ENCODE peak calls at places on chromosomes 11 and 22, in six cellular contexts. X is mesendoderm, Q is IMR-90, B is neuronal stem cell, N is H9, V is H1. G is an unnamed sample. For H3K79me1, the result is how much of the 10 kb centered on the place peaks cover.

GRCh38 chr22:45888221-45889092 is 88.5 kb downstream of the WNT7B start:
- DNase-seq in X (no peak), Q (no peak), B (no peak), N (no peak), V (no peak), G (no peak)

GRCh38 chr11:122215244-122215992 is 99.4 kb upstream of the BLID start:
- DNase-seq in X (peak), Q (peak), B (peak), N (peak), V (peak), G (peak)

GRCh38 chr11:111975076-111975806 is 38.1 kb downstream of the DIXDC1 start:
- DNase-seq in X (no peak), Q (no peak), B (no peak), N (no peak), V (no peak), G (peak)

GRCh38 chr11:133355095-133355494 is 177.2 kb downstream of the OPCML start:
- DNase-seq in X (no peak), Q (no peak), B (no peak), N (no peak), V (no peak), G (no peak)

GRCh38 chr11:3880724-3881123 is 25.3 kb downstream of the STIM1 start:
- DNase-seq in X (no peak), Q (peak), B (no peak), N (no peak), V (no peak), G (peak)

GRCh38 chr22:16966251-16966650 is 41.8 kb downstream of the GAB4 start:
- DNase-seq in X (no peak), Q (no peak), B (no peak), N (no peak), V (no peak), G (no peak)

GRCh38 chr22:48441553-48441850 is 1386.2 kb downstream of the BRD1 start:
- DNase-seq in X (no peak), Q (no peak), B (no peak), N (no peak), V (no peak), G (no peak)

GRCh38 chr11:102664001-102664752 is 39.0 kb upstream of the MMP20 start:
- DNase-seq in X (peak), Q (no peak), B (no peak), N (peak), V (no peak), G (no peak)

GRCh38 chr11:44521148-44521547 is 44.3 kb upstream of the CD82 start:
- DNase-seq in X (no peak), Q (no peak), B (no peak), N (no peak), V (no peak), G (no peak)

GRCh38 chr11:6653055-6653454 is 2.6 kb downstream of the DCHS1 start:
- DNase-seq in X (no peak), Q (no peak), B (no peak), N (no peak), V (no peak), G (no peak)

GRCh38 chr11:6655790-6656580 is at the start of gene DCHS1:
- DNase-seq in X (peak), Q (no peak), B (no peak), N (no peak), V (no peak), G (peak)

GRCh38 chr11:6655020-6655789 is 404 bp downstream of the DCHS1 start:
- DNase-seq in X (no peak), Q (no peak), B (no peak), N (no peak), V (no peak), G (peak)

GRCh38 chr11:6653656-6654055 is 2.0 kb downstream of the DCHS1 start:
- DNase-seq in X (no peak), Q (no peak), B (no peak), N (no peak), V (no peak), G (no peak)

DNA sequence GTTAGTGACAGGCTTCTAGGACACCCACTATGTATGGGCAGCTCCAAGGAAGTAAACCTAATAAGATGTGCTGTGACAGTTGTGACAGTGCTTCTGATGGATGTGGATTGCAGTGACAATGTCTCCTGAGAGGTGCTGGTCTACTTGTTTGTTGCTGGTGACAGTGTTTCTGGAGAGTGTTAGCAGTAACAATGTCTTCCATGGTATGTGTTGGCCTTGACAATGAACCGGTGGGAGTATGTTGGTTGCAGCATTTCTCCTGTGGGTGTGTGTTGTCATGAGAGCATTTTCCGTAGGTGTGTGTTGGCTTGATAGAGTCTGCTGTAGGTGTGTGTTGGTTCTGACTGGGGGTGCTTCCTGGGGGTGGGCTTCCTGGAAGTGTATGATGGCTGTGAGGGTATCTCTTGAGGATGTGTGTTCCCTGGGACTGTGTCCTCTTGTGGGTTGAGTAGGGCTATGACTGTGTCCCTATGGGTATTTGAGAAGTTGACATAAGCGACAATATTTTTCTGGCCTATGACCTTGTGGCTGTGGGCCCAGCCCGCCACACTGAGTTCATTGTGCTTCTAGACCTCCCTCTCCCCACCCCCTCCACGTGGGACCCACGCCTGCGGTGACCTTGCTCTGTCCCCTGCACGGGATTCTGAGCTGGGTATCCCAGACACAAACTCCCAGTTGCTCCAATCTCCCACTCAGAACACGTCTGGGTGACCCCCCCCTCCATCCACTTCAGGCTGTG is 1.2 kb downstream of the DCHS1 start:
- DNase-seq in X (no peak), Q (no peak), B (no peak), N (no peak), V (no peak), G (no peak)
- H3K79me1 ChIP-seq in X (under half), Q (under half), B (under half), N (under half), V (under half), G (under half)

GRCh38 chr22:49951678-49951985 is 8.9 kb upstream of the PIM3 start:
- DNase-seq in X (no peak), Q (no peak), B (no peak), N (no peak), V (no peak), G (no peak)
- H3K79me1 ChIP-seq in X (under half), Q (under half), B (under half), N (under half), V (under half), G (under half)

GRCh38 chr22:24404561-24405275 is 22.7 kb upstream of the ADORA2A start:
- DNase-seq in X (no peak), Q (no peak), B (no peak), N (no peak), V (no peak), G (no peak)

GRCh38 chr22:24400726-24401596 is 26.4 kb upstream of the ADORA2A start:
- DNase-seq in X (no peak), Q (peak), B (no peak), N (no peak), V (no peak), G (peak)

GRCh38 chr22:24400037-24400725 is 27.2 kb upstream of the ADORA2A start:
- DNase-seq in X (no peak), Q (no peak), B (no peak), N (no peak), V (no peak), G (no peak)

GRCh38 chr22:24401824-24402434 is 25.5 kb upstream of the ADORA2A start:
- DNase-seq in X (no peak), Q (no peak), B (no peak), N (no peak), V (no peak), G (no peak)

DNA sequence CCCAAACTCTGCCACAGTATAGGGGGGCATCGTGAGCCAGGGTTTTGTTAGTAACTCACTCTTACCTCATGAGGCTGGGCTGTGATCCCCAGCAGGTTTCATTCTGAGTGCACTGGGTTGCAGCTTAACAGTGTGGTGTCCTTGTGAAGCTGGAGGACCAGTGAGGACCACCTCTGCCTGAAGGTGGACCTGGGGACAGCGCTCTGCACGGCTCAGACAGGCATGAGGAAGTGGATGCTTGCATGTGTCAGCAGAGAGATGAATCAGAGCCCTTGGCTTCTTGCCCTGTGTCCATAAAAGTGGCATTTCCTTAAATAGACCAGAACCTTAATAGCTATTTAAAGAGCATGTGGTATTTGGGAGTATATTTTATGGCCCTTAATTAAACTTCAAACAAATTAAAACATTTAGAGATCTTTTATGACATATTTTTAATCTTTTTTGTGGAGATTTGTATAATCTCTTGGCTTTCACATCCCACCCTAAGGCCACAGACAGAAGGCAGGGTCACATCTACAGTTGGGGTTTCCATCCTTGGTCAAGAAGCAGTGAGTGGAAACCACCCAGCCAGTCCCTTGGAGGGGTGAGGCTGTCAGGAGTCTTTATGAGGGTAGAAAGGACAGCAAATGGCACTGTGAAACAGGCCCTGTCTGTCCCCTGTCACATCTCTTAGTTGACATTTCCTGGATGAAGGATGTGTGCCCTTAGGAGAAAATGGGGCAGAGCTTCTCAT is 24.8 kb upstream of the ADORA2A start:
- DNase-seq in X (no peak), Q (peak), B (no peak), N (no peak), V (no peak), G (peak)
- H3K79me1 ChIP-seq in X (under half), Q (half or more), B (under half), N (under half), V (under half), G (under half)

GRCh38 chr22:31247726-31248125 is 35.6 kb downstream of the LIMK2 start:
- DNase-seq in X (no peak), Q (no peak), B (no peak), N (no peak), V (no peak), G (no peak)
- H3K79me1 ChIP-seq in X (under half), Q (half or more), B (under half), N (under half), V (under half), G (under half)

GRCh38 chr11:79098096-79098495 is 342.7 kb downstream of the TENM4 start:
- DNase-seq in X (peak), Q (no peak), B (no peak), N (no peak), V (no peak), G (no peak)

GRCh38 chr11:79095424-79095823 is 345.4 kb downstream of the TENM4 start:
- DNase-seq in X (no peak), Q (no peak), B (no peak), N (no peak), V (no peak), G (no peak)

GRCh38 chr11:79092791-79093313 is 348.0 kb downstream of the TENM4 start:
- DNase-seq in X (peak), Q (peak), B (no peak), N (no peak), V (no peak), G (peak)

GRCh38 chr11:79097279-79097875 is 343.5 kb downstream of the TENM4 start:
- DNase-seq in X (no peak), Q (no peak), B (no peak), N (no peak), V (no peak), G (no peak)

GRCh38 chr11:79094601-79095000 is 346.2 kb downstream of the TENM4 start:
- DNase-seq in X (peak), Q (no peak), B (no peak), N (no peak), V (no peak), G (no peak)
- H3K79me1 ChIP-seq in X (under half), Q (under half), B (under half), N (under half), V (under half), G (under half)

GRCh38 chr11:62543680-62544444 is 2.7 kb downstream of the AHNAK start:
- DNase-seq in X (no peak), Q (no peak), B (no peak), N (no peak), V (no peak), G (peak)
- H3K79me1 ChIP-seq in X (under half), Q (under half), B (under half), N (under half), V (under half), G (under half)

GRCh38 chr11:65489061-65489705 is 9.7 kb upstream of the MALAT1 start:
- DNase-seq in X (peak), Q (peak), B (peak), N (peak), V (no peak), G (peak)
- H3K79me1 ChIP-seq in X (under half), Q (half or more), B (under half), N (under half), V (under half), G (under half)